ENCODE peak calls at places on chromosome 18, in six cellular contexts. P, K, T, M, R and H are unnamed samples.
A peak's percentile ranks its signal among the peaks of the same experiment; 100 is the strongest.

GRCh38 chr18:37378616-37379015 is 187.0 kb downstream of the CELF4 start:
- DNase-seq in P (no peak), K (no peak), T (no peak), M (no peak), R (no peak), H (no peak)

GRCh38 chr18:78819926-78820834 is 159.4 kb upstream of the SALL3 start:
- DNase-seq in P (no peak), K (no peak), T (no peak), M (no peak), R (no peak), H (no peak)

GRCh38 chr18:36187138-36187825 is at the start of gene MOCOS:
- DNase-seq in P (no peak), K (peak; percentile 17), T (no peak), M (peak; percentile 27), R (peak; percentile 29), H (peak; percentile 53)

GRCh38 chr18:44682181-44682870 is 1.6 kb downstream of the SETBP1 start:
- DNase-seq in P (no peak), K (no peak), T (no peak), M (no peak), R (no peak), H (peak; percentile 25)

GRCh38 chr18:61838521-61838920 is 54.3 kb downstream of the RNF152 start:
- DNase-seq in P (no peak), K (no peak), T (no peak), M (no peak), R (no peak), H (no peak)

GRCh38 chr18:39105095-39105494 is 1539.5 kb upstream of the CELF4 start:
- DNase-seq in P (no peak), K (no peak), T (no peak), M (no peak), R (no peak), H (no peak)

GRCh38 chr18:26619350-26619749 is 71.0 kb upstream of the KCTD1 start:
- DNase-seq in P (no peak), K (no peak), T (no peak), M (no peak), R (no peak), H (no peak)

GRCh38 chr18:69387181-69387580 is 13.5 kb upstream of the DOK6 start:
- DNase-seq in P (no peak), K (no peak), T (no peak), M (no peak), R (no peak), H (no peak)

GRCh38 chr18:42338683-42339082 is 383.6 kb downstream of the PIK3C3 start:
- DNase-seq in P (no peak), K (no peak), T (no peak), M (peak; percentile 11), R (no peak), H (no peak)

GRCh38 chr18:56112013-56112749 is 524.2 kb upstream of the TCF4 start:
- DNase-seq in P (no peak), K (no peak), T (peak; percentile 60), M (no peak), R (no peak), H (no peak)

GRCh38 chr18:31819106-31819924 is 58.6 kb upstream of the SLC25A52 start:
- DNase-seq in P (peak; percentile 1), K (peak; percentile 14), T (peak; percentile 14), M (no peak), R (peak; percentile 39), H (no peak)

DNA sequence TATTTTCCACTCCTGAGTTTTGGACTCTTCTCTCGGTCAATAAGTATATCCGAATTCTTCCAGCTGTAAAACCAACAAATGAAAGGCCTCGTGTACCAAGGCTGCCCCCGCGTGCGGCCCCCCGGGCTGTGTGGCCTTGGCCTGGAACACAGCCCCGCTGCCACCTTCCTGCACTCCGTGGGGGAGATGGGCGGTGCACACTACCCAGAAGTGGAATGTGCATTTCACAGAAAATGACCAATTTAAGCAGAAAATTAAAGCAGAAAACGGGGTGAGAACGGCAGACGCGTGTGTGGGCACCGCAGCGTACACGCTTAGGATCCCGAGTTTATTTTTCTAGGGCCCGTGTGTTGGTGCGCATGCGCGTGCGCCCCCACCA is 34.4 kb upstream of the ZNF516 start:
- DNase-seq in P (no peak), K (no peak), T (no peak), M (no peak), R (no peak), H (no peak)
- H3K4me3 ChIP-seq in P (no peak overlapping the region), K (no peak overlapping the region), T (no peak overlapping the region), M (no peak overlapping the region), R (no peak overlapping the region), H (no peak overlapping the region)

GRCh38 chr18:2717407-2717806 is 61.9 kb downstream of the SMCHD1 start:
- DNase-seq in P (no peak), K (no peak), T (no peak), M (no peak), R (no peak), H (no peak)

GRCh38 chr18:2715990-2716389 is 60.5 kb downstream of the SMCHD1 start:
- DNase-seq in P (no peak), K (no peak), T (no peak), M (no peak), R (no peak), H (no peak)

GRCh38 chr18:2709316-2709715 is 53.8 kb downstream of the SMCHD1 start:
- DNase-seq in P (no peak), K (no peak), T (no peak), M (no peak), R (no peak), H (no peak)

GRCh38 chr18:2716394-2717326 is 61.1 kb downstream of the SMCHD1 start:
- DNase-seq in P (no peak), K (no peak), T (no peak), M (no peak), R (no peak), H (no peak)

GRCh38 chr18:2714140-2714539 is 58.6 kb downstream of the SMCHD1 start:
- DNase-seq in P (no peak), K (no peak), T (no peak), M (no peak), R (no peak), H (no peak)
- H3K36me3 ChIP-seq in P (peaks cover 33% of the 10 kb centered on the region), K (peaks cover 18% of the 10 kb centered on the region), T (peaks cover 36% of the 10 kb centered on the region), M (peaks cover 51% of the 10 kb centered on the region), R (peaks cover 17% of the 10 kb centered on the region), H (peaks cover 75% of the 10 kb centered on the region)

GRCh38 chr18:74419761-74420160 is 37.3 kb downstream of the DIPK1C start:
- DNase-seq in P (no peak), K (no peak), T (no peak), M (no peak), R (no peak), H (no peak)
- H3K4me1 ChIP-seq in P (no peaks in the 10 kb centered on the region), K (no peaks in the 10 kb centered on the region), T (no peaks in the 10 kb centered on the region), M (no peaks in the 10 kb centered on the region), R (no peaks in the 10 kb centered on the region), H (no peaks in the 10 kb centered on the region)

GRCh38 chr18:3452750-3453539 is 3.0 kb downstream of the TGIF1 start:
- DNase-seq in P (no peak), K (no peak), T (peak; percentile 25), M (no peak), R (no peak), H (peak; percentile 55)
- H3K4me3 ChIP-seq in P (peak overlapping the region; percentile 100), K (peak overlapping the region; percentile 86), T (peak overlapping the region; percentile 78), M (peak overlapping the region; percentile 91), R (peak overlapping the region; percentile 78), H (peak overlapping the region; percentile 67)

DNA sequence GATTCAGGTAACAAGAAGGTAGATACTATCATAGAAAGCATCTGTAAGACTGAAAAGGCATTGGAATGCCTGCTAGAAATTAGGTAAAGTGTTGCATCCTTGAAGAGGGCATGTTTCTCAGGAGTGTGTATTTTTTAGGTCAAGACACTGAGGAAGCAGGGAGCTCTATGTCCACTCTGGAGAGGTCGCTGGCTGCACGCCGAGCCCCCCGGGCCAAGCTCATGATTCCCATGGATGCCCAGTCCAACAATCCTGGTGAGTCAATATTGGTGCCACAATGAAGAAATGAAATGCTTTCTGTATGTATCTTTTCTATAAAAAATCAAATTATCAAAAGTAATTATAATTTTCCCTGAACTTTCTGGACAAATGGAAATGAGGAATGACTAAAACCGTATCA is 756.7 kb downstream of the MBD2 start:
- DNase-seq in P (no peak), K (no peak), T (no peak), M (no peak), R (no peak), H (no peak)
- H3K36me3 ChIP-seq in P (no peaks in the 10 kb centered on the region), K (no peaks in the 10 kb centered on the region), T (no peaks in the 10 kb centered on the region), M (no peaks in the 10 kb centered on the region), R (no peaks in the 10 kb centered on the region), H (no peaks in the 10 kb centered on the region)

GRCh38 chr18:63316612-63317555 is 2.7 kb downstream of the BCL2 start:
- DNase-seq in P (no peak), K (no peak), T (no peak), M (no peak), R (no peak), H (no peak)
- H3K4me1 ChIP-seq in P (peaks cover 15% of the 10 kb centered on the region), K (peaks cover 25% of the 10 kb centered on the region), T (peaks cover 16% of the 10 kb centered on the region), M (peaks cover 3% of the 10 kb centered on the region), R (no peaks in the 10 kb centered on the region), H (peaks cover 23% of the 10 kb centered on the region)

DNA sequence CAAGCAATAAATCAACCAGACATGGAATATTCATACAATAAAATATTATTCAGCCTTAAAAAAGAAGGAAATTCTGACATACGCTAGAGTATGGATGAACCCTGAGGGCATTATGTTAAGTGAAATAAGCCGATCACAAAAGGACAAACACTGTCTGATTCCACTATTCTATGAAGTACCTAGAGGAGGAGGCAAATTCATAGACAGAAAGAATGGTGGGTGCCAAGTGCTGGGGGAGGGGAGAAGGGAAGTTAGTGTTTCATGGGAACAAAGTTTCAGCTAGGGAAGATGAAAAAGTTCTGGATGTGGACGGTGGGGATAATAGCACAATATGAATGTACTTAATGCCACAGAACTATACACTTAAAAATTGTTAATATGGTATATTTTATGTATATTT is 19.8 kb downstream of the SMAD7 start:
- DNase-seq in P (no peak), K (no peak), T (no peak), M (no peak), R (no peak), H (no peak)
- H3K4me3 ChIP-seq in P (no peak overlapping the region), K (no peak overlapping the region), T (no peak overlapping the region), M (no peak overlapping the region), R (no peak overlapping the region), H (no peak overlapping the region)